ENCODE peak calls at places on chromosomes 2 and 18, in five cellular contexts. V is A549, J is uterus, A is tibial nerve, G is ovary. F is an unnamed sample.

GRCh38 chr18:67265464-67266245 is 250.9 kb downstream of the DSEL start:
- DNase-seq in V (no peak), J (no peak), A (no peak), G (no peak), F (no peak)

GRCh38 chr18:31878358-31878757 is 64.6 kb downstream of the TRAPPC8 start:
- DNase-seq in V (no peak), J (no peak), A (no peak), G (no peak), F (no peak)

GRCh38 chr2:160347269-160347863 is 146.2 kb downstream of the RBMS1 start:
- DNase-seq in V (no peak), J (no peak), A (no peak), G (no peak), F (no peak)

GRCh38 chr2:62354771-62355550 is 151.0 kb downstream of the TMEM17 start:
- DNase-seq in V (no peak), J (no peak), A (no peak), G (no peak), F (no peak)

GRCh38 chr2:186561467-186562208 is 28.2 kb upstream of the ITGAV start:
- DNase-seq in V (peak; percentile 37), J (no peak), A (no peak), G (no peak), F (no peak)

GRCh38 chr18:73446502-73446901 is 578.7 kb upstream of the NETO1 start:
- DNase-seq in V (no peak), J (no peak), A (no peak), G (no peak), F (no peak)

GRCh38 chr18:58496231-58496630 is 132.7 kb downstream of the ALPK2 start:
- DNase-seq in V (no peak), J (no peak), A (no peak), G (no peak), F (no peak)

GRCh38 chr2:1366546-1367134 is 46.6 kb upstream of the TPO start:
- DNase-seq in V (no peak), J (no peak), A (peak; percentile 62), G (peak; percentile 31), F (peak; percentile 34)

GRCh38 chr2:28134262-28134812 is 243.8 kb downstream of the BABAM2 start:
- DNase-seq in V (peak; percentile 11), J (peak; percentile 72), A (no peak), G (peak; percentile 55), F (no peak)

GRCh38 chr2:20177556-20178403 is 47.1 kb downstream of the SDC1 start:
- DNase-seq in V (no peak), J (no peak), A (no peak), G (no peak), F (no peak)

GRCh38 chr18:53426656-53427055 is 797.8 kb downstream of the MBD2 start:
- DNase-seq in V (no peak), J (no peak), A (no peak), G (no peak), F (no peak)

GRCh38 chr18:76451475-76452331 is 43.3 kb downstream of the ZNF516 start:
- DNase-seq in V (no peak), J (no peak), A (no peak), G (peak; percentile 32), F (no peak)

GRCh38 chr2:57218206-57218605 is 828.4 kb upstream of the VRK2 start:
- DNase-seq in V (no peak), J (no peak), A (no peak), G (no peak), F (peak; percentile 44)

GRCh38 chr2:239506961-239507360 is 106.1 kb upstream of the HDAC4 start:
- DNase-seq in V (no peak), J (no peak), A (no peak), G (no peak), F (no peak)

GRCh38 chr18:70431203-70431624 is 142.4 kb downstream of the SOCS6 start:
- DNase-seq in V (peak; percentile 98), J (no peak), A (no peak), G (no peak), F (no peak)

GRCh38 chr2:235390108-235390815 is 103.6 kb upstream of the AGAP1 start:
- DNase-seq in V (peak; percentile 22), J (no peak), A (no peak), G (no peak), F (no peak)

GRCh38 chr2:27162151-27163121 is 13.6 kb downstream of the TCF23 start:
- DNase-seq in V (peak; percentile 21), J (no peak), A (no peak), G (no peak), F (no peak)

GRCh38 chr2:113233593-113234550 is 44.8 kb downstream of the PAX8 start:
- DNase-seq in V (peak; percentile 52), J (no peak), A (no peak), G (no peak), F (no peak)

GRCh38 chr18:74064510-74064909 is 83.1 kb downstream of the FBXO15 start:
- DNase-seq in V (no peak), J (no peak), A (no peak), G (no peak), F (no peak)

GRCh38 chr2:20356042-20356441 is 5.4 kb upstream of the PUM2 start:
- DNase-seq in V (no peak), J (no peak), A (no peak), G (no peak), F (no peak)

GRCh38 chr2:15521782-15522181 is 39.4 kb downstream of the NBAS start:
- DNase-seq in V (no peak), J (no peak), A (no peak), G (no peak), F (no peak)

GRCh38 chr2:64704161-64704560 is 50.4 kb upstream of the SERTAD2 start:
- DNase-seq in V (no peak), J (no peak), A (no peak), G (no peak), F (no peak)

GRCh38 chr18:72160504-72161445 is 383.4 kb downstream of the CBLN2 start:
- DNase-seq in V (no peak), J (no peak), A (no peak), G (no peak), F (no peak)

GRCh38 chr2:101064868-101065549 is 62.9 kb downstream of the RPL31 start:
- DNase-seq in V (peak; percentile 87), J (no peak), A (no peak), G (no peak), F (no peak)

GRCh38 chr2:86622409-86622877 is 1.2 kb downstream of the RNF103 start:
- DNase-seq in V (peak; percentile 53), J (peak; percentile 38), A (no peak), G (peak; percentile 30), F (peak; percentile 39)

GRCh38 chr2:42442774-42443173 is 51.0 kb downstream of the KCNG3 start:
- DNase-seq in V (no peak), J (no peak), A (no peak), G (no peak), F (no peak)

GRCh38 chr2:227479865-227480475 is 8.0 kb downstream of the AGFG1 start:
- DNase-seq in V (peak; percentile 65), J (no peak), A (no peak), G (no peak), F (no peak)

GRCh38 chr2:45974056-45974455 is 322.6 kb downstream of the PRKCE start:
- DNase-seq in V (no peak), J (no peak), A (no peak), G (no peak), F (no peak)

GRCh38 chr2:73856214-73856613 is 27.5 kb downstream of the STAMBP start:
- DNase-seq in V (no peak), J (no peak), A (no peak), G (no peak), F (no peak)

GRCh38 chr2:16624419-16624745 is 41.3 kb downstream of the CYRIA start:
- DNase-seq in V (no peak), J (no peak), A (no peak), G (no peak), F (no peak)

GRCh38 chr2:16623564-16624418 is 41.8 kb downstream of the CYRIA start:
- DNase-seq in V (no peak), J (no peak), A (no peak), G (no peak), F (no peak)

GRCh38 chr2:16625759-16626158 is 39.9 kb downstream of the CYRIA start:
- DNase-seq in V (no peak), J (no peak), A (no peak), G (no peak), F (no peak)

GRCh38 chr2:16626497-16626896 is 39.1 kb downstream of the CYRIA start:
- DNase-seq in V (no peak), J (peak; percentile 70), A (no peak), G (no peak), F (peak; percentile 27)

DNA sequence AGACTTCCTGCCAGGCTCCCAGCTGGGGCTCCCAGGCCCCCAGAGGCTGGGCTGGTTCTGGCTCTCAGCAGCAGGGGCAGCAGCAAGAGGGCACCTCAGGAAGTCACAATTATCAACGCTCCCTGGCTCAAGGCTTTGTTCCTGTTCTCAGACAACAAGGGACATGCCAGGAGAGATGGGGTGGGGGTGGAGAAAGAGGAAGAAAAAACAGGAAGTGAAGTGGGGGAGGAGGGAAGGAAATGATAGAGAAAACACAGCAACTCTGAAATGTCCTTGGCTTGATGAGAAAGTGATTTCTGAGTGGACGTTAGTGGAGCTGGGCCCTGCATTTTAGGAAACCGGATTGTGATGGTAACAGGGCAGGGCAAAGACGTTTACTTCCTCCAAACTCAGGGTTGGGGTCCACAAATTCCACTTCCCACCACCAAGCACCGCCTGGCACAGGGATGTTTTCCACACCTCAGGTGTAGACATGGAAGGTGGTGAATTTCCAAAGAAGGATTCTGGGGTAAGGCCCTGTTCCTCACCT is 40.4 kb downstream of the CYRIA start:
- DNase-seq in V (no peak), J (peak; percentile 30), A (no peak), G (peak; percentile 42), F (peak; percentile 51)
- H3K27ac ChIP-seq in V (no peak overlapping the region), J (peak overlapping the region; percentile 60), A (peak overlapping the region; percentile 58), G (peak overlapping the region; percentile 43), F (peak overlapping the region; percentile 66)

DNA sequence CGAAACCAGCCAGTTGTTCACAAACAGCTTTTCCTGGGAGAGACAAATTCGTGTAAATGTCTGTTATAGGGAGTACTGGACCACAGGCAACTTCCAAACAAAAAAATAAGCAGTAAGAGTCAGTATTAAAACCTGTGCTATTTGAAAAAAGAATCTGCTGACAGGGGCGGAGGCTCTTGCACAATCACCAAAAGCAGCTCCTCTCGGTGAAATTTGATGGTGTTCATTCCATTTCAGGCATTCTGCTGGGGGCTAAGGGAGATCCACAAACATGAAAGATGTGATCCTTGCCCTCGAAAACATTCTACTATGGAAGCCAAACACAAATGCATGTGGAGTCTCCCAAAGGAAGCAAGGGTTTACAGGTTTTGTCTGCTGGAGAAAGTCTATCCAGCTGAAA is 45.0 kb downstream of the TFCP2L1 start:
- DNase-seq in V (no peak), J (no peak), A (no peak), G (no peak), F (no peak)
- TF ChIP-seq POLR2A in V (no peak), J (no peak), A (no peak), G (no peak), F (no peak)

GRCh38 chr2:195694553-195694952 is 37.5 kb downstream of the SLC39A10 start:
- DNase-seq in V (no peak), J (no peak), A (no peak), G (no peak), F (no peak)
- H3K4me3 ChIP-seq in V (no peak overlapping the region), J (no peak overlapping the region), A (no peak overlapping the region), G (no peak overlapping the region), F (no peak overlapping the region)

GRCh38 chr18:3269900-3270299 is 8.0 kb downstream of the MYL12B start:
- DNase-seq in V (no peak), J (no peak), A (no peak), G (no peak), F (no peak)

GRCh38 chr18:3269241-3269640 is 7.3 kb downstream of the MYL12B start:
- DNase-seq in V (no peak), J (no peak), A (no peak), G (no peak), F (no peak)

GRCh38 chr18:3268306-3268705 is 6.4 kb downstream of the MYL12B start:
- DNase-seq in V (no peak), J (no peak), A (no peak), G (no peak), F (no peak)

GRCh38 chr18:3273042-3273441 is 11.1 kb downstream of the MYL12B start:
- DNase-seq in V (no peak), J (no peak), A (no peak), G (no peak), F (no peak)
- H3K27ac ChIP-seq in V (no peak overlapping the region), J (no peak overlapping the region), A (no peak overlapping the region), G (no peak overlapping the region), F (no peak overlapping the region)